ENCODE peak calls at places on chromosomes 4 and X, in nine cellular contexts. N is naive thymus-derived CD8-positive, alpha-beta T cell; E is left ventricle myocardium inferior; O is ELR; T is NCI-H226; L is ecto neural progenitor cell; U is SK-MEL-5; V is activated CD4-positive, alpha-beta T cell treated with anti-CD3 and anti-CD28 coated beads for 48 hours; W is Daoy. D is an unnamed sample.
A peak's percentile ranks its signal among the peaks of the same experiment; 100 is the strongest.

GRCh38 chrX:21738145-21738949 is 19.6 kb downstream of the SMPX start:
- DNase-seq in E (no peak), N (no peak), O (no peak), L (peak; percentile 75), W (no peak), U (no peak), T (no peak), V (no peak), D (no peak)

GRCh38 chr4:139550724-139551429 is 5.1 kb downstream of the SETD7 start:
- DNase-seq in T (peak; percentile 73), V (no peak), L (no peak), W (no peak), N (no peak), E (peak; percentile 27), U (no peak), O (no peak), D (no peak)

GRCh38 chrX:115957862-115958490 is 212.6 kb upstream of the AGTR2 start:
- DNase-seq in W (no peak), V (no peak), N (no peak), U (peak; percentile 43), L (no peak), T (no peak), E (no peak), O (no peak), D (no peak)

GRCh38 chr4:94758700-94759399 is 1.1 kb downstream of the BMPR1B start:
- DNase-seq in W (peak; percentile 13), E (no peak), U (peak; percentile 34), T (no peak), N (no peak), O (no peak), V (no peak), L (peak; percentile 52), D (no peak)

GRCh38 chr4:40923326-40924095 is 173.8 kb downstream of the NSUN7 start:
- DNase-seq in N (no peak), L (no peak), U (no peak), V (no peak), W (no peak), E (no peak), T (no peak), O (no peak), D (peak; percentile 81)

GRCh38 chr4:147284218-147284617 is 196.7 kb upstream of the EDNRA start:
- DNase-seq in V (no peak), N (no peak), E (no peak), O (no peak), W (no peak), L (no peak), T (no peak), U (no peak), D (no peak)

GRCh38 chr4:154231796-154232478 is 259.7 kb downstream of the DCHS2 start:
- DNase-seq in N (no peak), U (no peak), L (no peak), O (no peak), E (no peak), T (no peak), V (no peak), W (no peak), D (no peak)

GRCh38 chr4:47075241-47075640 is 43.9 kb downstream of the GABRB1 start:
- DNase-seq in N (no peak), W (peak; percentile 43), E (no peak), T (no peak), U (no peak), L (no peak), O (peak; percentile 79), V (no peak), D (peak; percentile 57)

GRCh38 chrX:132853040-132853439 is 105.4 kb downstream of the HS6ST2 start:
- DNase-seq in U (no peak), V (no peak), T (no peak), E (no peak), N (no peak), W (peak; percentile 41), O (no peak), L (no peak), D (no peak)

GRCh38 chr4:88169298-88169697 is 10.9 kb upstream of the ABCG2 start:
- DNase-seq in N (no peak), O (no peak), V (no peak), T (peak; percentile 5), E (no peak), U (no peak), L (no peak), W (no peak), D (no peak)

GRCh38 chr4:81606796-81607550 is 135.3 kb upstream of the RASGEF1B start:
- DNase-seq in O (no peak), E (no peak), T (peak; percentile 22), N (no peak), V (no peak), L (no peak), W (peak; percentile 37), U (no peak), D (no peak)

GRCh38 chr4:90069151-90069550 is 58.0 kb upstream of the CCSER1 start:
- DNase-seq in U (peak; percentile 13), T (peak; percentile 35), E (no peak), L (no peak), O (peak; percentile 1), V (no peak), W (peak; percentile 13), N (no peak), D (no peak)

GRCh38 chrX:30657542-30658238 is 4.5 kb downstream of the GK start:
- DNase-seq in W (no peak), E (no peak), L (no peak), U (no peak), N (no peak), T (no peak), O (peak; percentile 47), V (no peak), D (no peak)

GRCh38 chrX:274904-275475 is 6.2 kb upstream of the PLCXD1 start:
- DNase-seq in U (no peak), L (peak; percentile 73), O (no peak), N (no peak), W (no peak), T (no peak), V (peak; percentile 5), E (no peak), D (peak; percentile 32)

GRCh38 chrX:57652705-57653104 is 27.4 kb downstream of the NLRP2B start:
- DNase-seq in O (no peak), E (no peak), W (no peak), U (no peak), V (no peak), T (no peak), L (no peak), N (no peak), D (no peak)

GRCh38 chrX:51894697-51895336 is 1.4 kb downstream of the MAGED1 start:
- DNase-seq in V (no peak), O (peak; percentile 32), U (no peak), L (no peak), W (peak; percentile 6), N (peak; percentile 73), E (no peak), T (no peak), D (peak; percentile 32)